ENCODE peak calls at places on chromosome 3, in five cellular contexts. O is cardiac fibroblast, G is HCT116, J is IMR-90, N is brain microvascular endothelial cell. B is an unnamed sample.

GRCh38 chr3:50971487-50971924 is 296.8 kb downstream of the DOCK3 start:
- DNase-seq in O (peak), G (peak), J (peak), N (peak), B (peak)

GRCh38 chr3:179474480-179474879 is 23.2 kb upstream of the GNB4 start:
- DNase-seq in O (no peak), G (no peak), J (no peak), N (no peak), B (no peak)

GRCh38 chr3:25903371-25903770 is 113.5 kb downstream of the OXSM start:
- DNase-seq in O (no peak), G (no peak), J (no peak), N (no peak), B (no peak)

GRCh38 chr3:173650596-173650995 is 253.1 kb downstream of the NLGN1 start:
- DNase-seq in O (no peak), G (no peak), J (no peak), N (no peak), B (no peak)

GRCh38 chr3:20958161-20958560 is 772.2 kb upstream of the SGO1 start:
- DNase-seq in O (no peak), G (no peak), J (no peak), N (no peak), B (no peak)

GRCh38 chr3:177229791-177230190 is 32.5 kb upstream of the TBL1XR1 start:
- DNase-seq in O (peak), G (no peak), J (peak), N (no peak), B (peak)

GRCh38 chr3:107436029-107436428 is 58.8 kb downstream of the CCDC54 start:
- DNase-seq in O (no peak), G (no peak), J (no peak), N (no peak), B (no peak)

GRCh38 chr3:52670621-52671521 is 14.8 kb downstream of the PBRM1 start:
- DNase-seq in O (peak), G (peak), J (peak), N (peak), B (peak)

GRCh38 chr3:124887177-124887995 is at the start of gene ITGB5:
- DNase-seq in O (peak), G (peak), J (peak), N (peak), B (peak)

GRCh38 chr3:160395297-160395696 is 3.7 kb downstream of the IFT80 start:
- DNase-seq in O (peak), G (no peak), J (peak), N (peak), B (peak)

DNA sequence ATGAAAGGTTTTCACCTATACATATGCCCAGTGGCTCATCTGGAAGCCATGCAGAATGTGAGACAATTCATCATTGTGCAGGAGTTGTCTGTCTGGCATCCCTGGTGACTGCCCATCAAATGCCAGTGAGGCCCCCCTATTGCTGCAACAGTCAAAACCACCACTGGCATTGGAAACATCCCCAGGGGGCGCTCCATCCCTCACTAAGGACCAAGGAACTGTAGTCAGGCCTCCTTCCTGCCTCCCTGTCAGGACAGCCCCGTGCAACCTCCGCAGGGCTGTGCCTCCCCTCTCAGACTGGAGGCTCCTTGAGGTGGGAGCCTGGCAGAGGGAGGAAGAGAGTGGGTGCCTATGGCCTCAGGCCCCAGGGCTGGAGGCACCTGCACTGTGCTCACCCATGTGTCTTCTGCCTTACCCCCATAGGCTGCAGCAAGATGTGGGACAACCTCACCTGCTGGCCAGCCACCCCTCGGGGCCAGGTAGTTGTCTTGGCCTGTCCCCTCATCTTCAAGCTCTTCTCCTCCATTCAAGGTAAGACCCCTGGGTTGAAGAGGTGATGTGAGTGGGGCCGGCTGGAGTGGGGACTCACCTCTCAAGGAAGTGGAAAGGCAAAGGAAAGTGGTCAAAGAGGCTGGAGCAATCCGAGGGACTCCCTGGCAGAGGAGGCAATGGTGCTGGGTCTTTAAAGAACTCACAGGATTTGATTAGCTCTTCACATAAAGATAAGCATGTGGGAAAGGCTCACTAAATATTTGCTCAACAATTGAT is 16.5 kb downstream of the VIPR1 start:
- DNase-seq in O (no peak), G (no peak), J (no peak), N (no peak), B (no peak)
- TF ChIP-seq CTCF in O (peak), G (peak), J (no peak), N (peak), B (peak)

GRCh38 chr3:117997201-117998049 is 1037.2 kb downstream of the IGSF11 start:
- DNase-seq in O (peak), G (peak), J (peak), N (peak), B (peak)
- H3K4me3 ChIP-seq in O (peak), G (no peak), J (peak), N (peak), B (peak)

DNA sequence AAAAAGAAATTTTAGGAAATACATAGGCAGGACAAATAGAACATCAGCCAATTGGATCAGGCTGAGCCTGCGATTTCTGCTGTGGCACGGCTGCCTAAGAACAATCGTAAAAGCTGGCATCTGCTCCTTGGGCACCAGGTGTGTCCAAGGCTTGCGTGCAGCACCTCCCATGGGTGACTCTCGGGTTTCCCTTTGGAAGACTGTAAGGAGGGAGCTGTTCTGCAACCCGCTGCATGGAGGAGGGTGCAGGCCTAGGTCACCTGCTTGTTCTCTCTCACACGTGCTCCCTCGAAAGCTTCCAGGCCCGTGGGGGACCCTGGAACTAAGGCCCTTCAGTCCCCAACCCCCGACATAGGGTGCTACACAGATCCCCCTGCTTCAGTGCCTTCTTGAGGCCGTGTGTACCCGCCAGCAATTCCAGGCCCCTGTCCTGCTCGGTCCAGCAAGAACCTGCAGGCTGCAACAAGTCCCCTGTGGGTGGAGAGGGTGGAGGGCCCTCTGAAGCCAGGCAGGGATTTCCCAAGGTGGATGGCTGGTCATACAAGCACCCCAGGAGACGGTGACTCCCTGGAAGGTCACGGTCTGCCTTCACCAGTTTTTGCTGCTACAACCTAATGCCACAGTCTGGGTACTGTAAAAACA is 3.4 kb downstream of the GP9 start:
- DNase-seq in O (no peak), G (no peak), J (no peak), N (no peak), B (no peak)
- TF ChIP-seq CTCF in O (no peak), G (no peak), J (no peak), N (no peak), B (no peak)

GRCh38 chr3:188296761-188297689 is 143.1 kb downstream of the LPP start:
- DNase-seq in O (peak), G (no peak), J (peak), N (peak), B (peak)
- H3K4me3 ChIP-seq in O (no peak), G (no peak), J (no peak), N (no peak), B (no peak)

DNA sequence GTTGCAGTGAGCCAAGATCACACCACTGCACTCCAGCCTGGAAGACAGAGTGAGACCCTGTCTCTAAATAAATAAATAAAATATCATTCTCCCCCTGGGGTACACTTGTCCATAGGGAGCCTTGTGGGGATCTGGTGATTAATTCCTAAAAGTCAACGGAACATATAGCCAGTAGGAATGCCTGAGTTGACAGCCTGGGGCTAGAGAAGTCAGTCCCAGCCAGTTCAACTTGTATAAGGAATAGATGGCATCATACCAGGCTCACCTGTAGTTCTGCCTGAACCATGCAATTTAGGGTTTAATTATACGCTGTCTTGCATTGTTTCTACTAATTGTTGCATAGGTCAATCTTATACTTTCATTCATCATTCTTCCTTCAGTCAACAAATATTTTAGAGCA is 5.9 kb upstream of the BOC start:
- DNase-seq in O (no peak), G (no peak), J (no peak), N (no peak), B (no peak)
- TF ChIP-seq CTCF in O (no peak), G (no peak), J (no peak), N (no peak), B (no peak)

DNA sequence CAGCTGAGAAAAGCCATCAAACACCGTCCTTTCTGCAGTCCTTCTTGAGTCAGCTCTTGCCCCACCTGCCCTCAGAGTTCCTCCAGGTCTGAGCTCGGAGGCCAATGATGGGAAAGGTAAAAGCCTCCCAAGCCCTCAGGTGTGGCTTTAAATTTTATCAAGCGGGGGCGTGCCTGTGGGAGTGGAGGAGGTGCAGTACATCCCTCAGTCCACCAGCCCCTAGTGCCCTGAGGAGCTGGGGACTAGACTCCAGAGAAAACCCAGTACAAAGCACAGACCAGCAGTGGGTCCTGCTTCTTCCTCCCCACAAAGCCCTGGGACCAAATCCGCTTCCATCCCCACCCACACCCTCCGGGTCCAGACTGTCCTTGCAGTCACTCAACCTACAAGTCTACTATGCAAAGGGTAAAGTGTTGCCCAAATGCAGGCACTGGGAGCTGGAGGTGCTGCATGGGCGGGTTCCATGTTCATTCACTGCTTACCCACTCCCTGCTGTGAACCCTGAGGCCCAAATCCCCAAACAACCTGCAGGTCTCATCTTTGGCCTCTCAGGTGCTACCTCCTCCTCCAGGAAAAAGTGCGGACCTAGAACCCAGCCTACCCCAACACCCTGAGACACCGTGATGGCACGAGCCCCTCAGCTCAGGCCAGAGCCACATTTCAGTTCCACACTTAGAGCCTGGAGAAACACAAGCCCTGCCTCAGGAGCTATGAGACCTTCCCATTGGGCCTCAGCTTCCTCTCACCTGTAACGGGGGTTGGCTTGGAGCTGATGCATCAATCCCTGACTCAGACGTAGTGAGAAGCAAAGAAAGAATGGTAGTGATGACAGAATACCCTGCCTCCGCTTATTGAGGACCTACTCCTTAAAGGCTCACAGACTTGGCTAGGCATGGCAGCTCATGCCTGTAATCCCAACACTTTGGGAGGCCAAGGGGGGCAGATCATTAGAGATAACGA is 2.4 kb downstream of the PFKFB4 start:
- DNase-seq in O (no peak), G (no peak), J (no peak), N (no peak), B (no peak)
- H3K4me3 ChIP-seq in O (no peak), G (no peak), J (no peak), N (no peak), B (no peak)